ENCODE peak calls at places on chromosomes 6 and 20, in five cellular contexts. One of them, this sample, is unnamed.
A peak's percentile ranks its signal among the peaks of the same experiment; 100 is the strongest.

GRCh38 chr6:511488-512137 is 120.1 kb downstream of the IRF4 start:
- DNase-seq in IMR-90: peak; percentile 20
- DNase-seq in GM12864: no peak
- DNase-seq in retinal pigment epithelial cell: no peak
- DNase-seq in nephron progenitor cell: no peak
- DNase-seq in this sample: no peak

GRCh38 chr6:30006170-30007131 is 54.6 kb upstream of the POLR1H start:
- DNase-seq in IMR-90: peak; percentile 3
- DNase-seq in GM12864: no peak
- DNase-seq in retinal pigment epithelial cell: no peak
- DNase-seq in nephron progenitor cell: peak; percentile 33
- DNase-seq in this sample: peak; percentile 46

GRCh38 chr6:16286151-16286522 is 47.8 kb downstream of the GMPR start:
- DNase-seq in IMR-90: peak; percentile 38
- DNase-seq in GM12864: no peak
- DNase-seq in retinal pigment epithelial cell: no peak
- DNase-seq in nephron progenitor cell: peak; percentile 84
- DNase-seq in this sample: peak; percentile 81

GRCh38 chr6:159979136-159979874 is 10.4 kb downstream of the IGF2R start:
- DNase-seq in IMR-90: peak; percentile 37
- DNase-seq in GM12864: no peak
- DNase-seq in retinal pigment epithelial cell: no peak
- DNase-seq in nephron progenitor cell: no peak
- DNase-seq in this sample: peak; percentile 48

GRCh38 chr20:22681591-22682248 is 97.3 kb upstream of the FOXA2 start:
- DNase-seq in IMR-90: no peak
- DNase-seq in GM12864: no peak
- DNase-seq in retinal pigment epithelial cell: no peak
- DNase-seq in nephron progenitor cell: no peak
- DNase-seq in this sample: no peak

GRCh38 chr6:96939019-96939805 is 14.7 kb downstream of the KLHL32 start:
- DNase-seq in IMR-90: peak; percentile 29
- DNase-seq in GM12864: no peak
- DNase-seq in retinal pigment epithelial cell: peak; percentile 8
- DNase-seq in nephron progenitor cell: no peak
- DNase-seq in this sample: no peak

GRCh38 chr6:80547827-80548226 is 441.4 kb downstream of the BCKDHB start:
- DNase-seq in IMR-90: peak; percentile 94
- DNase-seq in GM12864: no peak
- DNase-seq in retinal pigment epithelial cell: no peak
- DNase-seq in nephron progenitor cell: no peak
- DNase-seq in this sample: no peak

GRCh38 chr6:154824076-154824475 is 90.9 kb downstream of the SCAF8 start:
- DNase-seq in IMR-90: no peak
- DNase-seq in GM12864: no peak
- DNase-seq in retinal pigment epithelial cell: no peak
- DNase-seq in nephron progenitor cell: no peak
- DNase-seq in this sample: no peak

GRCh38 chr6:122696079-122696478 is 83.4 kb upstream of the FABP7 start:
- DNase-seq in IMR-90: peak; percentile 94
- DNase-seq in GM12864: no peak
- DNase-seq in retinal pigment epithelial cell: peak; percentile 34
- DNase-seq in nephron progenitor cell: no peak
- DNase-seq in this sample: no peak

GRCh38 chr6:54291738-54292137 is 16.5 kb upstream of the TINAG start:
- DNase-seq in IMR-90: peak; percentile 66
- DNase-seq in GM12864: peak; percentile 21
- DNase-seq in retinal pigment epithelial cell: peak; percentile 31
- DNase-seq in nephron progenitor cell: no peak
- DNase-seq in this sample: no peak

GRCh38 chr20:48463096-48463710 is 364.6 kb downstream of the PREX1 start:
- DNase-seq in IMR-90: no peak
- DNase-seq in GM12864: no peak
- DNase-seq in retinal pigment epithelial cell: no peak
- DNase-seq in nephron progenitor cell: no peak
- DNase-seq in this sample: no peak

GRCh38 chr6:113858067-113858604 is 991 bp downstream of the MARCKS start:
- DNase-seq in IMR-90: peak; percentile 29
- DNase-seq in GM12864: no peak
- DNase-seq in retinal pigment epithelial cell: no peak
- DNase-seq in nephron progenitor cell: peak; percentile 35
- DNase-seq in this sample: peak; percentile 69

GRCh38 chr20:54525906-54526596 is 50.7 kb downstream of the DOK5 start:
- DNase-seq in IMR-90: no peak
- DNase-seq in GM12864: no peak
- DNase-seq in retinal pigment epithelial cell: no peak
- DNase-seq in nephron progenitor cell: no peak
- DNase-seq in this sample: peak; percentile 9

GRCh38 chr20:50713677-50714101 is 17.7 kb upstream of the PARD6B start:
- DNase-seq in IMR-90: peak; percentile 61
- DNase-seq in GM12864: no peak
- DNase-seq in retinal pigment epithelial cell: no peak
- DNase-seq in nephron progenitor cell: no peak
- DNase-seq in this sample: peak; percentile 49
- TF ChIP-seq CTCF in IMR-90: peak; percentile 59
- TF ChIP-seq CTCF in GM12864: no peak
- TF ChIP-seq CTCF in retinal pigment epithelial cell: peak; percentile 60
- TF ChIP-seq CTCF in nephron progenitor cell: no peak
- TF ChIP-seq CTCF in this sample: peak; percentile 49

GRCh38 chr6:104322849-104323248 is 536.9 kb downstream of the HACE1 start:
- DNase-seq in IMR-90: no peak
- DNase-seq in GM12864: no peak
- DNase-seq in retinal pigment epithelial cell: no peak
- DNase-seq in nephron progenitor cell: no peak
- DNase-seq in this sample: no peak

GRCh38 chr6:104326173-104327001 is 533.3 kb downstream of the HACE1 start:
- DNase-seq in IMR-90: no peak
- DNase-seq in GM12864: no peak
- DNase-seq in retinal pigment epithelial cell: no peak
- DNase-seq in nephron progenitor cell: no peak
- DNase-seq in this sample: peak; percentile 34

GRCh38 chr6:104321301-104321700 is 538.4 kb downstream of the HACE1 start:
- DNase-seq in IMR-90: no peak
- DNase-seq in GM12864: no peak
- DNase-seq in retinal pigment epithelial cell: no peak
- DNase-seq in nephron progenitor cell: no peak
- DNase-seq in this sample: no peak

GRCh38 chr6:104324305-104324704 is 535.4 kb downstream of the HACE1 start:
- DNase-seq in IMR-90: no peak
- DNase-seq in GM12864: no peak
- DNase-seq in retinal pigment epithelial cell: no peak
- DNase-seq in nephron progenitor cell: no peak
- DNase-seq in this sample: no peak

GRCh38 chr6:104325341-104326172 is 534.2 kb downstream of the HACE1 start:
- DNase-seq in IMR-90: no peak
- DNase-seq in GM12864: no peak
- DNase-seq in retinal pigment epithelial cell: no peak
- DNase-seq in nephron progenitor cell: peak; percentile 19
- DNase-seq in this sample: peak; percentile 24
- TF ChIP-seq CTCF in IMR-90: peak; percentile 42
- TF ChIP-seq CTCF in GM12864: peak; percentile 61
- TF ChIP-seq CTCF in retinal pigment epithelial cell: peak; percentile 81
- TF ChIP-seq CTCF in nephron progenitor cell: peak; percentile 77
- TF ChIP-seq CTCF in this sample: peak; percentile 75

GRCh38 chr6:107318100-107318736 is 141.1 kb downstream of the PDSS2 start:
- DNase-seq in IMR-90: peak; percentile 63
- DNase-seq in GM12864: peak; percentile 21
- DNase-seq in retinal pigment epithelial cell: no peak
- DNase-seq in nephron progenitor cell: peak; percentile 33
- DNase-seq in this sample: peak; percentile 72
- TF ChIP-seq CTCF in IMR-90: peak; percentile 72
- TF ChIP-seq CTCF in GM12864: peak; percentile 76
- TF ChIP-seq CTCF in retinal pigment epithelial cell: peak; percentile 86
- TF ChIP-seq CTCF in nephron progenitor cell: peak; percentile 47
- TF ChIP-seq CTCF in this sample: peak; percentile 69

DNA sequence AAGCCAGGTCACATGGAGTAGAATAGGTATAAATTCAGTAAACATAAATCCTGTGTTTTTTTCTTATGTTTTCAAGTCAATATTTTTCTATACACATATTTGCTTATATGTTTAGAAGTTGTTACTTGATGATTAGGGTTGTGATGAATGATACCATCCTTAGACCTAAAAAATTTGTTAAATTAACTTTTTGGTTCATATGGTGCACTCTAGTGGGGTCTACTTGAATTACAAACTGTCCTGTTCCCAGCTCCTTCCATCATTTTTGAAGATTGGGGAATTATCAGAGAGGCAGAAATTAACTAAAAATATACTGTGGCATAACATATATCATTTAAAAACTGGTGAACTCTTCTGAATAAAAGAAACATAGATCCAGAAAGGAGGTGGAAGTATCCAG is 48.3 kb upstream of the RIPPLY2 start:
- DNase-seq in IMR-90: no peak
- DNase-seq in GM12864: no peak
- DNase-seq in retinal pigment epithelial cell: no peak
- DNase-seq in nephron progenitor cell: no peak
- DNase-seq in this sample: no peak
- TF ChIP-seq CTCF in IMR-90: no peak
- TF ChIP-seq CTCF in GM12864: no peak
- TF ChIP-seq CTCF in retinal pigment epithelial cell: peak; percentile 25
- TF ChIP-seq CTCF in nephron progenitor cell: no peak
- TF ChIP-seq CTCF in this sample: peak; percentile 34

GRCh38 chr20:33663161-33664084 is 1.3 kb downstream of the C20orf144 start:
- DNase-seq in IMR-90: peak; percentile 60
- DNase-seq in GM12864: no peak
- DNase-seq in retinal pigment epithelial cell: no peak
- DNase-seq in nephron progenitor cell: peak; percentile 88
- DNase-seq in this sample: peak; percentile 94
- TF ChIP-seq CTCF in IMR-90: no peak
- TF ChIP-seq CTCF in GM12864: no peak
- TF ChIP-seq CTCF in retinal pigment epithelial cell: no peak
- TF ChIP-seq CTCF in nephron progenitor cell: no peak
- TF ChIP-seq CTCF in this sample: no peak

GRCh38 chr20:33005132-33005566 is 916 bp upstream of the SUN5 start:
- DNase-seq in IMR-90: peak; percentile 15
- DNase-seq in GM12864: no peak
- DNase-seq in retinal pigment epithelial cell: no peak
- DNase-seq in nephron progenitor cell: no peak
- DNase-seq in this sample: peak; percentile 45
- TF ChIP-seq CTCF in IMR-90: peak; percentile 36
- TF ChIP-seq CTCF in GM12864: peak; percentile 64
- TF ChIP-seq CTCF in retinal pigment epithelial cell: peak; percentile 62
- TF ChIP-seq CTCF in nephron progenitor cell: peak; percentile 47
- TF ChIP-seq CTCF in this sample: peak; percentile 77

GRCh38 chr6:151052021-151052646 is 186.6 kb downstream of the MTHFD1L start:
- DNase-seq in IMR-90: no peak
- DNase-seq in GM12864: no peak
- DNase-seq in retinal pigment epithelial cell: no peak
- DNase-seq in nephron progenitor cell: no peak
- DNase-seq in this sample: no peak
- TF ChIP-seq CTCF in IMR-90: no peak
- TF ChIP-seq CTCF in GM12864: no peak
- TF ChIP-seq CTCF in retinal pigment epithelial cell: no peak
- TF ChIP-seq CTCF in nephron progenitor cell: no peak
- TF ChIP-seq CTCF in this sample: no peak

GRCh38 chr6:13250703-13251102 is 77.6 kb downstream of the TBC1D7 start:
- DNase-seq in IMR-90: no peak
- DNase-seq in GM12864: no peak
- DNase-seq in retinal pigment epithelial cell: no peak
- DNase-seq in nephron progenitor cell: no peak
- DNase-seq in this sample: no peak

GRCh38 chr6:13248953-13249432 is 79.3 kb downstream of the TBC1D7 start:
- DNase-seq in IMR-90: no peak
- DNase-seq in GM12864: no peak
- DNase-seq in retinal pigment epithelial cell: no peak
- DNase-seq in nephron progenitor cell: no peak
- DNase-seq in this sample: no peak

GRCh38 chr6:13253272-13253671 is 75.1 kb downstream of the TBC1D7 start:
- DNase-seq in IMR-90: no peak
- DNase-seq in GM12864: no peak
- DNase-seq in retinal pigment epithelial cell: no peak
- DNase-seq in nephron progenitor cell: no peak
- DNase-seq in this sample: no peak

GRCh38 chr6:13249817-13250216 is 78.5 kb downstream of the TBC1D7 start:
- DNase-seq in IMR-90: no peak
- DNase-seq in GM12864: no peak
- DNase-seq in retinal pigment epithelial cell: no peak
- DNase-seq in nephron progenitor cell: no peak
- DNase-seq in this sample: no peak

GRCh38 chr6:13251242-13251641 is 77.1 kb downstream of the TBC1D7 start:
- DNase-seq in IMR-90: no peak
- DNase-seq in GM12864: no peak
- DNase-seq in retinal pigment epithelial cell: no peak
- DNase-seq in nephron progenitor cell: no peak
- DNase-seq in this sample: no peak
- TF ChIP-seq CTCF in IMR-90: no peak
- TF ChIP-seq CTCF in GM12864: no peak
- TF ChIP-seq CTCF in retinal pigment epithelial cell: no peak
- TF ChIP-seq CTCF in nephron progenitor cell: no peak
- TF ChIP-seq CTCF in this sample: no peak

DNA sequence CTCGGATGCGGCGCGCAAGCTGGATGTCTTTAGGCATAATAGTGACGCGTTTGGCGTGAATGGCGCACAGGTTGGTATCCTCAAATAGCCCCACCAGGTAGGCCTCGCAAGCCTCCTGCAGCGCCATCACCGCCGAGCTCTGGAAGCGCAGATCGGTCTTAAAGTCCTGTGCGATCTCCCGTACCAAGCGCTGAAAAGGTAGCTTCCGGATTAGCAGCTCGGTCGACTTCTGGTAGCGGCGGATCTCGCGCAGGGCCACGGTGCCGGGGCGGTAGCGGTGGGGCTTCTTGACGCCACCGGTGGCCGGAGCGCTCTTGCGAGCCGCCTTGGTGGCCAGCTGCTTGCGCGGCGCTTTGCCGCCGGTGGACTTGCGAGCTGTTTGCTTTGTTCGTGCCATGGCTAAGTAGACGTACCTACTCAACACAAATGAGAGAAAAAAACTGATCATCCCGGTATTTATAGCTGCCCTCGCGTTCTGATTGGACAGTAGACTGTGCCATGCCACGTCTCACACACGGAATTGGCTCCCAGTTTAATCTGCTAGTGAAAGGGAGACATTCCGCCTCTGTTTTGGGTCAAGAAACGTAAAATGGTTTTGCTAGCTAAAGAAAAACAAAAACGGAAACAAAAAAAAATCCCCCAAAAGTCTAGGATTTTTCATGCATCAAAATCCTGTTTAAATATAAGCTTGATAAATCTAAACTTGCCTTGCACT is 40.1 kb downstream of the OR2B2 start:
- DNase-seq in IMR-90: peak; percentile 97
- DNase-seq in GM12864: peak; percentile 97
- DNase-seq in retinal pigment epithelial cell: peak; percentile 91
- DNase-seq in nephron progenitor cell: peak; percentile 64
- DNase-seq in this sample: peak; percentile 88
- TF ChIP-seq CTCF in IMR-90: peak; percentile 24
- TF ChIP-seq CTCF in GM12864: peak; percentile 59
- TF ChIP-seq CTCF in retinal pigment epithelial cell: peak; percentile 50
- TF ChIP-seq CTCF in nephron progenitor cell: no peak
- TF ChIP-seq CTCF in this sample: peak; percentile 40

GRCh38 chr20:39103732-39104131 is 141.6 kb downstream of the DHX35 start:
- DNase-seq in IMR-90: no peak
- DNase-seq in GM12864: no peak
- DNase-seq in retinal pigment epithelial cell: no peak
- DNase-seq in nephron progenitor cell: no peak
- DNase-seq in this sample: no peak
- TF ChIP-seq CTCF in IMR-90: no peak
- TF ChIP-seq CTCF in GM12864: peak; percentile 8
- TF ChIP-seq CTCF in retinal pigment epithelial cell: no peak
- TF ChIP-seq CTCF in nephron progenitor cell: no peak
- TF ChIP-seq CTCF in this sample: no peak